ENCODE peak calls at places on chromosomes 11 and 22, in six cellular contexts. F, K, T, L, G and A are unnamed samples.

GRCh38 chr22:33853200-33854097 is 66.8 kb downstream of the LARGE1 start:
- DNase-seq in K (no peak), G (no peak), L (peak), F (peak), T (peak), A (peak)

GRCh38 chr11:101327908-101328307 is 198.3 kb upstream of the PGR start:
- DNase-seq in L (no peak), K (no peak), F (no peak), T (no peak), G (no peak), A (no peak)

GRCh38 chr11:134522782-134523570 is 110.9 kb upstream of the B3GAT1 start:
- DNase-seq in K (no peak), G (no peak), F (no peak), T (no peak), L (no peak), A (peak)

GRCh38 chr11:93741882-93742226 is 382 bp downstream of the C11orf54 start:
- DNase-seq in T (peak), F (no peak), K (no peak), G (no peak), L (no peak), A (peak)

GRCh38 chr11:113664069-113664980 is 41.8 kb downstream of the TMPRSS5 start:
- DNase-seq in F (no peak), T (no peak), G (no peak), L (no peak), K (no peak), A (no peak)

GRCh38 chr11:82797595-82797971 is 63.9 kb upstream of the FAM181B start:
- DNase-seq in G (no peak), T (no peak), F (no peak), K (no peak), L (no peak), A (no peak)

GRCh38 chr11:3104961-3105790 is 48.0 kb upstream of the CARS1 start:
- DNase-seq in L (no peak), K (no peak), F (no peak), T (no peak), G (no peak), A (no peak)

GRCh38 chr11:130428271-130428670 is at the start of gene ADAMTS8:
- DNase-seq in K (no peak), G (peak), T (no peak), L (peak), F (no peak), A (no peak)

GRCh38 chr11:128367573-128367972 is 219.8 kb downstream of the ETS1 start:
- DNase-seq in L (no peak), F (no peak), G (no peak), T (no peak), K (no peak), A (no peak)

GRCh38 chr11:108697872-108698473 is 33.1 kb downstream of the DDX10 start:
- DNase-seq in T (peak), G (no peak), K (peak), F (peak), L (peak), A (no peak)

GRCh38 chr11:133897331-133897650 is 52.0 kb upstream of the SPATA19 start:
- DNase-seq in T (no peak), K (no peak), F (no peak), G (no peak), L (no peak), A (no peak)

GRCh38 chr22:22407061-22407460 is 101.5 kb downstream of the ZNF280B start:
- DNase-seq in K (no peak), G (no peak), L (no peak), T (no peak), F (no peak), A (no peak)

GRCh38 chr22:43999378-43999777 is 24.7 kb upstream of the PARVB start:
- DNase-seq in K (no peak), L (no peak), G (no peak), T (no peak), F (no peak), A (no peak)

GRCh38 chr11:47186076-47186936 is at the start of gene PACSIN3:
- DNase-seq in G (peak), F (peak), T (no peak), K (no peak), L (peak), A (no peak)

GRCh38 chr11:75199412-75199955 is 41.1 kb upstream of the TPBGL start:
- DNase-seq in T (no peak), L (no peak), K (no peak), F (no peak), G (no peak), A (peak)

GRCh38 chr22:11627436-11627797 is 3900.6 kb upstream of the OR11H1 start:
- DNase-seq in T (no peak), G (no peak), K (no peak), L (no peak), F (no peak), A (no peak)

GRCh38 chr11:27263046-27263445 is 100.0 kb downstream of the CCDC34 start:
- DNase-seq in F (no peak), G (no peak), T (peak), K (no peak), L (no peak), A (no peak)